ENCODE peak calls at places on chromosomes 1 and 21, in five cellular contexts. V, H, L, K and C are unnamed samples.

GRCh38 chr1:111511362-111511761 is 7.9 kb upstream of the ADORA3 start:
- DNase-seq in V (no peak), H (no peak), L (no peak), K (no peak), C (no peak)

GRCh38 chr1:180299486-180300246 is 69.6 kb downstream of the LHX4 start:
- DNase-seq in V (no peak), H (no peak), L (no peak), K (no peak), C (no peak)

GRCh38 chr1:89440911-89441310 is 77.1 kb downstream of the GBP6 start:
- DNase-seq in V (no peak), H (no peak), L (no peak), K (no peak), C (no peak)

GRCh38 chr1:18618546-18619466 is 11.8 kb upstream of the PAX7 start:
- DNase-seq in V (peak; percentile 3), H (no peak), L (no peak), K (no peak), C (no peak)

GRCh38 chr1:36864182-36865079 is 169.9 kb downstream of the GRIK3 start:
- DNase-seq in V (no peak), H (no peak), L (no peak), K (no peak), C (no peak)

GRCh38 chr1:154819628-154820590 is 50.2 kb downstream of the KCNN3 start:
- DNase-seq in V (peak; percentile 6), H (no peak), L (peak; percentile 35), K (no peak), C (no peak)

GRCh38 chr1:245225267-245225666 is 70.5 kb downstream of the KIF26B start:
- DNase-seq in V (peak; percentile 24), H (no peak), L (no peak), K (no peak), C (no peak)

GRCh38 chr1:242813490-242814091 is 289.1 kb upstream of the PLD5 start:
- DNase-seq in V (no peak), H (no peak), L (peak; percentile 67), K (no peak), C (no peak)

GRCh38 chr1:181632960-181633359 is 149.6 kb downstream of the CACNA1E start:
- DNase-seq in V (no peak), H (no peak), L (no peak), K (no peak), C (no peak)

GRCh38 chr1:240199758-240200655 is 108.3 kb downstream of the FMN2 start:
- DNase-seq in V (no peak), H (no peak), L (no peak), K (no peak), C (no peak)

GRCh38 chr21:45447821-45448220 is 42.9 kb downstream of the COL18A1 start:
- DNase-seq in V (peak; percentile 57), H (no peak), L (no peak), K (no peak), C (no peak)

GRCh38 chr1:81801032-81801833 is 499 bp downstream of the ADGRL2 start:
- DNase-seq in V (peak; percentile 93), H (peak; percentile 57), L (peak; percentile 34), K (peak; percentile 84), C (no peak)

GRCh38 chr1:170074250-170075157 is at the start of gene KIFAP3:
- DNase-seq in V (peak; percentile 98), H (peak; percentile 93), L (peak; percentile 98), K (peak; percentile 98), C (peak; percentile 69)

GRCh38 chr1:230231739-230232075 is 164.7 kb downstream of the GALNT2 start:
- DNase-seq in V (peak; percentile 88), H (no peak), L (no peak), K (peak; percentile 82), C (no peak)
- H3K4me3 ChIP-seq in V (peak overlapping the region; percentile 13), H (no peak overlapping the region), L (no peak overlapping the region), K (peak overlapping the region; percentile 34), C (no peak overlapping the region)

GRCh38 chr1:19840228-19840627 is 25.1 kb upstream of the RNF186 start:
- DNase-seq in V (no peak), H (no peak), L (no peak), K (no peak), C (no peak)

GRCh38 chr1:19846338-19846737 is 31.3 kb upstream of the RNF186 start:
- DNase-seq in V (no peak), H (no peak), L (no peak), K (no peak), C (no peak)

GRCh38 chr1:19844726-19845125 is 29.6 kb upstream of the RNF186 start:
- DNase-seq in V (no peak), H (no peak), L (no peak), K (no peak), C (no peak)

DNA sequence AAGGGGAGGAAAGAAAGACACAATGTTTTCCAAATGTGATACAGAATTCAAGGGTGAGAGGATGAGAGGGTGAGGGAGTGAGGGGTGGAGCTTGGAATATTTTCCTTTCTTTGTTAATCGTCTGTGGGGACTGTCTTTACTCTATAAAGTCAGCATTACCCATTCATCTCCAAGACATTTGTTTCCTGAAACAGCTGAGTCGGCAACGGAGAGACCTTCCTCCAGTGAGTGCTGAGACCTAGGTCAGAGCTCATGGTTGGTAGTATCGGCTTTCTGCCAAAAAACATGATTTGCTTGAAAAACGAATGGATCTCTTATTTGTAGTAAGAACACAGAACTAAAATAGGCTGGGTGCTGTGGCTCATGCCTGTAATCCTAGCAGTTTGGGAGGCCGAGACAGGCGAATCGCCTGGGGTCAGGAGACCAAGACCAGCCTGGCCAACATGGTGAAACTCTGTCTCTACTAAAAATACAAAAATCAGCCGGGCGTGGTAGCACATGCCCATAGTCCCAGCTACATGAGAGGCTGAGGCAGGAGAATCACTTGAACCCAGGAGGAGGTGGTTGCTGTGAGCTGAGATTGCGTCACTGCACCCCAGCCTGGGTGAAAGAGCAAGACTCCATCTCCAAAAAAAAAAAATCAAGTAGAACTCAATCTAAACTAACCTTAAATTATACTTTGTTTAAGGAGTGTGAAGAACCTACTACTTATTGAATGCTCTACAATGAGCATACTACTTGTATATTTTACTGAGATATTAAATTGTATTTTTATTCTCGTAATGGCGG is 30.3 kb upstream of the RNF186 start:
- DNase-seq in V (no peak), H (no peak), L (no peak), K (no peak), C (no peak)
- TF ChIP-seq CTCF in V (no peak), H (no peak), L (no peak), K (no peak), C (no peak)

DNA sequence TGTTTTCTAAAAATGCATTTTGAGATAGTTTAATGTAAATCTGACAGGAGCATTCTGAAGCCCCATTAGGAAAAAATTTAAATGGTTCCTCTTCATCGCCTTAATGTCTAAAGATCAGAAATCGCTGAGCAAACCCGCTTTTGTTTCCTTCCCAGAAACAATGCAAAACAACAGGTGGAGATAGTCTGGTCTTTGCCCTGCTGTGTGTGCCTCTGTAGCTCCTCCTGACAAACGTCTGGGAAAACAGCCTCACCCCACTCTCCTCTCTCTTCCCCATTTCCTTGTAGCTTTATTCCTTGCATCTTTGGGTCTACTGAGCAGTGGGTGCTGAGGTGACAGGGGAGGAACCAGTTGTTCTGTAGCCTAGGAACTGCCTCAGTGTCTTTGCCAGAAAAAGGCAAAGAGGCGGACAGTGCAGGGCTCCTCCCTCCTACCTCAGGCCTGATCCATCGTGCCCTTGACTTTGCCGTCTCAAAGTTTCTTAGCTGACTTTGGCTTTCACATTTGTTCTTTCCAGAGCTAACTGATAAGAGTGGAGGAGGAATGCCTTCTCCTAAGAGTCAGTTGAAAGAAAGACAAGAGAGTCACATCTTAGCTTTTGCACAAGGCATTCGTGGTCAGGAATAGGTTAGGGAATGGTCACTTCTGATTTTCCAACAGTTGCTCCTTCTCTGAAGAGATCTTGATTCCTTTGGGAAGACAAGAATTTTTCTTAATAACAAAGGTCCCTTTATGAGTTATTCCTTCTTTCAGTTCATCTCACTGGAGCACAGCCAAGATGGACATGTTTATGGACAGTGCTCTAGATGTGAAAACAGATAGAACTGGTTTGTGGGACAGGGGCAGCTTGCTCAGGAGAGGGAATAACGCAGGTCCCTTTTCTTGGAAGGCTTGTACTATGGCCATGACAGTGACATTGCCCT is 24.9 kb downstream of the SYT11 start:
- DNase-seq in V (no peak), H (no peak), L (no peak), K (no peak), C (no peak)
- H3K4me3 ChIP-seq in V (no peak overlapping the region), H (no peak overlapping the region), L (no peak overlapping the region), K (no peak overlapping the region), C (no peak overlapping the region)

DNA sequence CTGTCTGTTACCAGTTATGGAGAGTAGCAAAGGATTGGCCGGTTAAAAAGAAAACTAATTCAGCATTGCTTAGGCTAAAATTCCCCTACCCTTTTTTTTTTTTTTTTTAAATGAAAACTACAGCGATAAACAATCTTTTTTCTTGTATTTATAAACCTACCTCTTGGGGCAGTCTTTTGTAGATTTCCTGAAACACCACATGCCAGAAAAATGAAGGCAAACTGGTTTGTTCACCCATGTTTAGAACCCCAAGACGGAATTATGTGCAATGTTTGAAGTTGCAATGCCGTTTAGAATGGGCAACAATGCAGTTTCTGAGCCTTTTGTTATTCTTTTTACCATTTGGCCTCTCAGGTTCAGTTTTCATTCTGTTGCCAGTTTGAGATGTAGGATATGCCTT is 59.1 kb downstream of the PRDM2 start:
- DNase-seq in V (no peak), H (no peak), L (no peak), K (no peak), C (no peak)
- TF ChIP-seq CTCF in V (no peak), H (peak; percentile 41), L (peak; percentile 11), K (no peak), C (no peak)

GRCh38 chr1:149928388-149928724 is 753 bp upstream of the SF3B4 start:
- DNase-seq in V (no peak), H (no peak), L (no peak), K (no peak), C (no peak)

GRCh38 chr1:149925751-149926150 is 1.9 kb downstream of the SF3B4 start:
- DNase-seq in V (no peak), H (no peak), L (no peak), K (no peak), C (no peak)

GRCh38 chr1:149927535-149928387 is at the start of gene SF3B4:
- DNase-seq in V (peak; percentile 87), H (peak; percentile 97), L (peak; percentile 95), K (peak; percentile 94), C (no peak)

GRCh38 chr1:149927056-149927534 is 508 bp downstream of the SF3B4 start:
- DNase-seq in V (no peak), H (no peak), L (no peak), K (no peak), C (no peak)

DNA sequence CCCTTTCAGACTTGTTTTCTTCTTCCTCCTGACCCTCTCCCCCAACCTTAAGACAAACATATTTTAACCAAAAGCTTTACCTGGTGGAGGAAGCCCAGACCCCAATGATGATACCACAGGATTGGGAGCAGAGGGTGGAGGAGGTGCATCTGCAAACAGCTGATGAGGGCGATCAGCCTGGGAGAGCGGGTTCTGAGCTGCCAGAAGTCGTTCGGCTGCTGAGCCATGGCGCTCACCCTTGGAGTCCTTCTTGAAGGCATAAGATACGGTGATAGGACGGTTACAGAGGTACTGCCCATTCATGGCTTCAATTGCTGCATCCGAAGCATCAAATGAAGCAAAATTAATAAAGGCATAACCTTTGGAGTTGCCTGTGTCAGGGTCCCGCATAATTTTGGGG is 1.3 kb downstream of the SF3B4 start:
- DNase-seq in V (no peak), H (no peak), L (no peak), K (no peak), C (no peak)
- H3K4me3 ChIP-seq in V (peak overlapping the region; percentile 96), H (peak overlapping the region; percentile 92), L (peak overlapping the region; percentile 95), K (no peak overlapping the region), C (peak overlapping the region; percentile 80)

GRCh38 chr1:151737479-151737878 is 16.2 kb downstream of the RIIAD1 start:
- DNase-seq in V (no peak), H (no peak), L (no peak), K (no peak), C (no peak)
- TF ChIP-seq CTCF in V (no peak), H (no peak), L (no peak), K (no peak), C (no peak)